ENCODE peak calls at places on chromosomes 3 and 15, in five cellular contexts. T is fibroblast of lung, E is endothelial cell of umbilical vein, G is PC-3, W is HCT116. Z is an unnamed sample.

GRCh38 chr3:43969944-43970343 is 271.7 kb upstream of the TOPAZ1 start:
- DNase-seq in W (no peak), E (no peak), G (no peak), T (no peak), Z (no peak)

GRCh38 chr3:70861234-70861633 is 548.8 kb upstream of the MDFIC2 start:
- DNase-seq in G (no peak), W (no peak), E (no peak), T (no peak), Z (no peak)

GRCh38 chr15:49627407-49627877 is 6.6 kb downstream of the DTWD1 start:
- DNase-seq in G (peak; percentile 85), W (peak; percentile 56), T (peak; percentile 63), E (peak; percentile 48), Z (no peak)

GRCh38 chr3:88059380-88060160 is 515 bp downstream of the ZNF654 start:
- DNase-seq in E (no peak), W (no peak), T (no peak), G (peak; percentile 35), Z (no peak)

GRCh38 chr3:72396899-72397298 is 451.3 kb downstream of the SHQ1 start:
- DNase-seq in T (no peak), E (no peak), G (no peak), W (no peak), Z (no peak)

GRCh38 chr3:156456771-156457224 is 98.1 kb downstream of the SSR3 start:
- DNase-seq in T (no peak), W (no peak), G (peak; percentile 34), E (no peak), Z (no peak)

GRCh38 chr3:10515396-10515795 is 10.0 kb upstream of the ATP2B2 start:
- DNase-seq in W (no peak), G (no peak), E (no peak), T (no peak), Z (no peak)

GRCh38 chr3:56702487-56703315 is 19.6 kb upstream of the TASOR start:
- DNase-seq in G (peak; percentile 84), W (peak; percentile 61), T (peak; percentile 85), E (peak; percentile 66), Z (peak; percentile 48)

GRCh38 chr3:50373146-50373864 is 14.0 kb upstream of the TMEM115 start:
- DNase-seq in T (no peak), E (no peak), G (no peak), W (no peak), Z (no peak)

GRCh38 chr3:125123906-125124305 is 68.1 kb upstream of the HEG1 start:
- DNase-seq in T (no peak), G (no peak), W (no peak), E (no peak), Z (peak; percentile 75)

GRCh38 chr15:65069179-65069578 is 1.4 kb upstream of the RASL12 start:
- DNase-seq in E (no peak), G (no peak), T (peak; percentile 100), W (no peak), Z (no peak)

GRCh38 chr3:150786791-150787190 is 23.8 kb upstream of the SIAH2 start:
- DNase-seq in T (no peak), G (peak; percentile 79), E (no peak), W (no peak), Z (no peak)

DNA sequence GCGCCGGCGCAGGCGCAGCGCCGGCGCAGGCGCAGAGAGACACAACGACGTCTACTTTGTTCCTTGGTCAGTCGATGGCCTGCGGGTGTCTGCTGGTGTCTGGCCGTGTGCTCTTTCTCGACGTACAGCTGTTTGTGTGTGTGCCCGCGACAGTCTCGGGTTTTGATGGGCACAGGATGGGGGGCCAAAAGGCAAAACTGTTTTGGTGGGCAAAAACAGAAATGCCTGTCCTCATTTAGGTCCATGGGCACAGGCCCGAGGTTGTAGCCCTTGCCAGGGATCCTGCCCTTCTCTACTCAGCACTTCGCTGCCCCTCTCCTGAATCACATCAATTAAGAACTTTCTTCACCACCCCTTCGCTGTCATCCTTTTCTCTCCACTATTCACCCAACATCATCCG is 184.8 kb upstream of the CHL1 start:
- DNase-seq in T (peak; percentile 27), G (no peak), E (no peak), W (no peak), Z (peak; percentile 21)
- H3K4me3 ChIP-seq in T (no peak overlapping the region), G (no peak overlapping the region), E (no peak overlapping the region), W (no peak overlapping the region), Z (peak overlapping the region; percentile 41)

GRCh38 chr3:107431048-107431297 is 53.7 kb downstream of the CCDC54 start:
- DNase-seq in E (peak; percentile 27), G (no peak), T (peak; percentile 17), W (no peak), Z (peak; percentile 25)
- TF ChIP-seq EZH2 in E (no peak), G (no peak), T (no peak), W (no peak), Z (no peak)

GRCh38 chr3:171648079-171648478 is 162.2 kb downstream of the PLD1 start:
- DNase-seq in E (no peak), T (no peak), G (no peak), W (no peak), Z (no peak)

GRCh38 chr3:171650193-171650592 is 160.1 kb downstream of the PLD1 start:
- DNase-seq in G (no peak), W (no peak), E (no peak), T (no peak), Z (no peak)

GRCh38 chr3:171646357-171647133 is 163.7 kb downstream of the PLD1 start:
- DNase-seq in G (peak; percentile 69), W (peak; percentile 36), T (peak; percentile 86), E (peak; percentile 70), Z (peak; percentile 61)

GRCh38 chr3:171652932-171653331 is 157.4 kb downstream of the PLD1 start:
- DNase-seq in G (no peak), T (no peak), E (no peak), W (no peak), Z (no peak)

DNA sequence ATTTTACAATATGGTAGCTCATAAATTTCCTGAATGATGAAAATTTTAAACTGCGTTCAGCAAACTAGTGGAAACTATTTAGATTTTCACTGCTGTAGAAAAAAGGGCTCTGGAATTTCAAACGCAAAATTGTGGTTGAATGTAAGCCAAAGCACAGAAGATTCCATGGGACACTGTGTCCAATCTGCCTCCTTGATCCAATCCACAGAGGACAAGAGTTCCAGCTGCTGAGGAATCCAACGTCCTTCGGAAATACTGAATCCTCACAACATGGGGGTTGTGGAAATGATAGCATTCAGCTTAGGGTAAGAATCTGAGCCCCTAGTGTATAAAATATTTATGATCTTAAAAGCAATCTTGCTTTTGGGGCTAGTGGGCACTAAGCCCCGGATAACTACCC is 161.0 kb downstream of the PLD1 start:
- DNase-seq in G (no peak), T (no peak), E (no peak), W (no peak), Z (no peak)
- H3K4me3 ChIP-seq in G (no peak overlapping the region), T (no peak overlapping the region), E (no peak overlapping the region), W (no peak overlapping the region), Z (no peak overlapping the region)

DNA sequence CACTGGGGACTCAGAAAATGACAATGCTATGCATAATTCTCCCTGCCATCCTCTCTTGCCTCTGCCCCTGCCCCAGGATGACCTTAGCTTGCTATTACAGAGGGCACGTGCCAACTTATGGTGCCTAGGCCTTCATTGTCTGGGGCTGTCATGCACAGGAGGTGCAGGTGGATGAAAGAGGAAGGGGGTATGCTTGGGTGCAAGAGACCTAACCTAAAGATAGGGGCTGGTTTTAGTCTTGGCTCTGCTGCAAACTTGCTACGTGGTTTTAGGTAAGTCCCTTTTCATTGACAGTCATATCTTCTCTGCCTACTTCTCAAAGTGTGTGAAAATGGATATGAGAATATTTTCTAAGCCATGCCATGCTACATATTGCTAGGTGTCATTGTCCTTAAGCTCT is 161.3 kb downstream of the EPHB1 start:
- DNase-seq in G (no peak), W (no peak), E (no peak), T (no peak), Z (no peak)
- TF ChIP-seq EZH2 in G (no peak), W (no peak), E (no peak), T (no peak), Z (no peak)

GRCh38 chr3:112253301-112253971 is 40.6 kb downstream of the SLC9C1 start:
- DNase-seq in T (no peak), W (no peak), G (no peak), E (no peak), Z (no peak)
- H3K4me3 ChIP-seq in T (no peak overlapping the region), W (no peak overlapping the region), G (no peak overlapping the region), E (no peak overlapping the region), Z (no peak overlapping the region)

GRCh38 chr3:54120657-54121403 is 1.5 kb upstream of the CACNA2D3 start:
- DNase-seq in T (no peak), W (no peak), E (no peak), G (no peak), Z (no peak)
- TF ChIP-seq EZH2 in T (peak; percentile 71), W (no peak), E (peak; percentile 45), G (no peak), Z (peak; percentile 65)